ENCODE peak calls at places on chromosome 14, in five cellular contexts. U, C, M, P and Z are unnamed samples.

GRCh38 chr14:65170768-65171251 is 68.5 kb upstream of the MAX start:
- DNase-seq in U (peak), C (peak), M (no peak), P (peak), Z (peak)

GRCh38 chr14:23294734-23295561 is 7.7 kb downstream of the PPP1R3E start:
- DNase-seq in U (peak), C (peak), M (no peak), P (peak), Z (peak)

GRCh38 chr14:74882103-74882920 is 596 bp downstream of the DLST start:
- DNase-seq in U (peak), C (peak), M (peak), P (peak), Z (peak)

GRCh38 chr14:52025952-52026510 is 36.7 kb downstream of the RTRAF start:
- DNase-seq in U (no peak), C (no peak), M (no peak), P (no peak), Z (no peak)

GRCh38 chr14:22536853-22537338 is 52.1 kb downstream of the DAD1 start:
- DNase-seq in U (peak), C (peak), M (peak), P (peak), Z (peak)

GRCh38 chr14:90553921-90554336 is 157.1 kb downstream of the CALM1 start:
- DNase-seq in U (no peak), C (no peak), M (no peak), P (peak), Z (no peak)

GRCh38 chr14:77140937-77141591 is 527 bp downstream of the ZDHHC22 start:
- DNase-seq in U (no peak), C (peak), M (no peak), P (no peak), Z (peak)

GRCh38 chr14:63204407-63205280 is at the start of gene RHOJ:
- DNase-seq in U (no peak), C (peak), M (peak), P (no peak), Z (no peak)

GRCh38 chr14:65574611-65575010 is 162.1 kb downstream of the FUT8 start:
- DNase-seq in U (no peak), C (no peak), M (no peak), P (no peak), Z (no peak)

GRCh38 chr14:66739826-66740225 is 231.9 kb downstream of the GPHN start:
- DNase-seq in U (no peak), C (no peak), M (no peak), P (no peak), Z (no peak)

GRCh38 chr14:61321385-61322010 is at the start of gene PRKCH:
- DNase-seq in U (no peak), C (peak), M (peak), P (peak), Z (peak)

GRCh38 chr14:77653473-77653872 is 37.0 kb upstream of the SPTLC2 start:
- DNase-seq in U (no peak), C (peak), M (no peak), P (no peak), Z (no peak)

GRCh38 chr14:105911006-105911847 is 384.8 kb downstream of the TMEM121 start:
- DNase-seq in U (no peak), C (no peak), M (no peak), P (no peak), Z (no peak)